ENCODE peak calls at places on chromosomes 7 and 10, in six cellular contexts. One of them, this sample, is unnamed.

GRCh38 chr7:94882891-94883290 is 24.5 kb upstream of the PPP1R9A start:
- DNase-seq in H1: no peak
- DNase-seq in H9: no peak
- DNase-seq in IMR-90: no peak
- DNase-seq in neuronal stem cell: no peak
- DNase-seq in mesenchymal stem cell: no peak
- DNase-seq in this sample: no peak

GRCh38 chr7:40839881-40840280 is 705.1 kb downstream of the SUGCT start:
- DNase-seq in IMR-90: peak; percentile 14
- DNase-seq in H1: no peak
- DNase-seq in mesenchymal stem cell: no peak
- DNase-seq in neuronal stem cell: no peak
- DNase-seq in H9: no peak
- DNase-seq in this sample: peak; percentile 57

GRCh38 chr7:102331536-102332275 is 24.5 kb downstream of the SPDYE6 start:
- DNase-seq in IMR-90: no peak
- DNase-seq in neuronal stem cell: no peak
- DNase-seq in H9: peak; percentile 50
- DNase-seq in H1: peak; percentile 46
- DNase-seq in mesenchymal stem cell: no peak
- DNase-seq in this sample: peak; percentile 37

GRCh38 chr7:49479421-49479820 is 294.0 kb upstream of the VWC2 start:
- DNase-seq in neuronal stem cell: no peak
- DNase-seq in H1: no peak
- DNase-seq in IMR-90: no peak
- DNase-seq in mesenchymal stem cell: no peak
- DNase-seq in H9: no peak
- DNase-seq in this sample: no peak

GRCh38 chr7:144513332-144513731 is 109.8 kb upstream of the NOBOX start:
- DNase-seq in neuronal stem cell: peak; percentile 23
- DNase-seq in H9: no peak
- DNase-seq in mesenchymal stem cell: no peak
- DNase-seq in H1: no peak
- DNase-seq in IMR-90: no peak
- DNase-seq in this sample: peak; percentile 41

GRCh38 chr7:48875300-48875916 is 48.9 kb upstream of the CDC14C start:
- DNase-seq in mesenchymal stem cell: no peak
- DNase-seq in H1: peak; percentile 56
- DNase-seq in IMR-90: no peak
- DNase-seq in H9: peak; percentile 73
- DNase-seq in neuronal stem cell: peak; percentile 39
- DNase-seq in this sample: peak; percentile 80

GRCh38 chr10:95693331-95693667 is 428 bp downstream of the TCTN3 start:
- DNase-seq in H1: no peak
- DNase-seq in neuronal stem cell: peak; percentile 3
- DNase-seq in H9: no peak
- DNase-seq in IMR-90: peak; percentile 2
- DNase-seq in mesenchymal stem cell: peak; percentile 18
- DNase-seq in this sample: peak; percentile 29

GRCh38 chr7:159097661-159098423 is 46.8 kb downstream of the VIPR2 start:
- DNase-seq in neuronal stem cell: peak; percentile 24
- DNase-seq in H9: peak; percentile 18
- DNase-seq in H1: peak; percentile 42
- DNase-seq in IMR-90: no peak
- DNase-seq in mesenchymal stem cell: no peak
- DNase-seq in this sample: no peak

GRCh38 chr10:33126118-33126517 is 168.1 kb upstream of the ITGB1 start:
- DNase-seq in H9: no peak
- DNase-seq in mesenchymal stem cell: peak; percentile 46
- DNase-seq in H1: no peak
- DNase-seq in IMR-90: peak; percentile 64
- DNase-seq in neuronal stem cell: no peak
- DNase-seq in this sample: peak; percentile 54

GRCh38 chr7:80623465-80624252 is 14.8 kb upstream of the CD36 start:
- DNase-seq in neuronal stem cell: peak; percentile 18
- DNase-seq in mesenchymal stem cell: no peak
- DNase-seq in H9: no peak
- DNase-seq in H1: no peak
- DNase-seq in IMR-90: no peak
- DNase-seq in this sample: peak; percentile 27

GRCh38 chr10:89549510-89549909 is 14.1 kb upstream of the SLC16A12 start:
- DNase-seq in neuronal stem cell: no peak
- DNase-seq in H1: no peak
- DNase-seq in H9: no peak
- DNase-seq in IMR-90: no peak
- DNase-seq in mesenchymal stem cell: no peak
- DNase-seq in this sample: no peak

GRCh38 chr7:101935521-101936141 is 118.2 kb downstream of the CUX1 start:
- DNase-seq in H1: peak; percentile 54
- DNase-seq in H9: no peak
- DNase-seq in IMR-90: no peak
- DNase-seq in mesenchymal stem cell: no peak
- DNase-seq in neuronal stem cell: no peak
- DNase-seq in this sample: no peak

GRCh38 chr10:112202076-112202475 is 18.5 kb upstream of the GPAM start:
- DNase-seq in H9: no peak
- DNase-seq in neuronal stem cell: no peak
- DNase-seq in mesenchymal stem cell: no peak
- DNase-seq in H1: no peak
- DNase-seq in IMR-90: no peak
- DNase-seq in this sample: no peak

GRCh38 chr7:143042159-143042820 is 9.9 kb upstream of the OR6V1 start:
- DNase-seq in H9: no peak
- DNase-seq in IMR-90: no peak
- DNase-seq in neuronal stem cell: peak; percentile 32
- DNase-seq in H1: no peak
- DNase-seq in mesenchymal stem cell: no peak
- DNase-seq in this sample: peak; percentile 73

GRCh38 chr10:8389630-8390029 is 335.1 kb downstream of the GATA3 start:
- DNase-seq in H1: no peak
- DNase-seq in neuronal stem cell: no peak
- DNase-seq in mesenchymal stem cell: no peak
- DNase-seq in IMR-90: no peak
- DNase-seq in H9: no peak
- DNase-seq in this sample: no peak

GRCh38 chr10:97597778-97598177 is 8.3 kb downstream of the C10orf62 start:
- DNase-seq in neuronal stem cell: no peak
- DNase-seq in mesenchymal stem cell: no peak
- DNase-seq in H9: no peak
- DNase-seq in H1: no peak
- DNase-seq in IMR-90: no peak
- DNase-seq in this sample: no peak

GRCh38 chr7:3916146-3916545 is 615.1 kb downstream of the SDK1 start:
- DNase-seq in mesenchymal stem cell: peak; percentile 79
- DNase-seq in IMR-90: peak; percentile 62
- DNase-seq in neuronal stem cell: no peak
- DNase-seq in H1: no peak
- DNase-seq in H9: no peak
- DNase-seq in this sample: no peak

GRCh38 chr10:16787361-16787791 is 29.8 kb downstream of the RSU1 start:
- DNase-seq in H9: no peak
- DNase-seq in neuronal stem cell: no peak
- DNase-seq in H1: no peak
- DNase-seq in IMR-90: no peak
- DNase-seq in mesenchymal stem cell: no peak
- DNase-seq in this sample: no peak

GRCh38 chr10:14360515-14360914 is 29.8 kb upstream of the FRMD4A start:
- DNase-seq in IMR-90: no peak
- DNase-seq in mesenchymal stem cell: no peak
- DNase-seq in neuronal stem cell: no peak
- DNase-seq in H9: no peak
- DNase-seq in H1: no peak
- DNase-seq in this sample: no peak

GRCh38 chr7:44087914-44088838 is 5.8 kb upstream of the POLM start:
- DNase-seq in mesenchymal stem cell: no peak
- DNase-seq in H1: no peak
- DNase-seq in H9: no peak
- DNase-seq in neuronal stem cell: no peak
- DNase-seq in IMR-90: peak; percentile 81
- DNase-seq in this sample: no peak

GRCh38 chr10:54837479-54837878 is 36.4 kb upstream of the PCDH15 start:
- DNase-seq in neuronal stem cell: no peak
- DNase-seq in IMR-90: no peak
- DNase-seq in mesenchymal stem cell: no peak
- DNase-seq in H1: no peak
- DNase-seq in H9: no peak
- DNase-seq in this sample: no peak

GRCh38 chr10:70551971-70552422 is 50.5 kb downstream of the PRF1 start:
- DNase-seq in H9: no peak
- DNase-seq in mesenchymal stem cell: peak; percentile 84
- DNase-seq in H1: no peak
- DNase-seq in IMR-90: peak; percentile 94
- DNase-seq in neuronal stem cell: no peak
- DNase-seq in this sample: peak; percentile 37

GRCh38 chr7:134795231-134795630 is 15.8 kb downstream of the CALD1 start:
- DNase-seq in H9: no peak
- DNase-seq in H1: no peak
- DNase-seq in IMR-90: no peak
- DNase-seq in neuronal stem cell: no peak
- DNase-seq in mesenchymal stem cell: no peak
- DNase-seq in this sample: no peak

GRCh38 chr7:45713669-45714520 is 139.7 kb downstream of the ADCY1 start:
- DNase-seq in H9: peak; percentile 19
- DNase-seq in IMR-90: no peak
- DNase-seq in mesenchymal stem cell: no peak
- DNase-seq in neuronal stem cell: no peak
- DNase-seq in H1: no peak
- DNase-seq in this sample: no peak

GRCh38 chr7:66152538-66153191 is 38.0 kb downstream of the CRCP start:
- DNase-seq in IMR-90: peak; percentile 34
- DNase-seq in neuronal stem cell: peak; percentile 14
- DNase-seq in H9: peak; percentile 74
- DNase-seq in H1: peak; percentile 49
- DNase-seq in mesenchymal stem cell: peak; percentile 68
- DNase-seq in this sample: peak; percentile 22

GRCh38 chr7:137513091-137513490 is 169.6 kb upstream of the PTN start:
- DNase-seq in mesenchymal stem cell: no peak
- DNase-seq in neuronal stem cell: no peak
- DNase-seq in H1: no peak
- DNase-seq in H9: no peak
- DNase-seq in IMR-90: no peak
- DNase-seq in this sample: no peak

GRCh38 chr10:129035052-129035805 is 431.8 kb upstream of the MGMT start:
- DNase-seq in mesenchymal stem cell: no peak
- DNase-seq in H9: no peak
- DNase-seq in IMR-90: no peak
- DNase-seq in H1: no peak
- DNase-seq in neuronal stem cell: no peak
- DNase-seq in this sample: no peak

DNA sequence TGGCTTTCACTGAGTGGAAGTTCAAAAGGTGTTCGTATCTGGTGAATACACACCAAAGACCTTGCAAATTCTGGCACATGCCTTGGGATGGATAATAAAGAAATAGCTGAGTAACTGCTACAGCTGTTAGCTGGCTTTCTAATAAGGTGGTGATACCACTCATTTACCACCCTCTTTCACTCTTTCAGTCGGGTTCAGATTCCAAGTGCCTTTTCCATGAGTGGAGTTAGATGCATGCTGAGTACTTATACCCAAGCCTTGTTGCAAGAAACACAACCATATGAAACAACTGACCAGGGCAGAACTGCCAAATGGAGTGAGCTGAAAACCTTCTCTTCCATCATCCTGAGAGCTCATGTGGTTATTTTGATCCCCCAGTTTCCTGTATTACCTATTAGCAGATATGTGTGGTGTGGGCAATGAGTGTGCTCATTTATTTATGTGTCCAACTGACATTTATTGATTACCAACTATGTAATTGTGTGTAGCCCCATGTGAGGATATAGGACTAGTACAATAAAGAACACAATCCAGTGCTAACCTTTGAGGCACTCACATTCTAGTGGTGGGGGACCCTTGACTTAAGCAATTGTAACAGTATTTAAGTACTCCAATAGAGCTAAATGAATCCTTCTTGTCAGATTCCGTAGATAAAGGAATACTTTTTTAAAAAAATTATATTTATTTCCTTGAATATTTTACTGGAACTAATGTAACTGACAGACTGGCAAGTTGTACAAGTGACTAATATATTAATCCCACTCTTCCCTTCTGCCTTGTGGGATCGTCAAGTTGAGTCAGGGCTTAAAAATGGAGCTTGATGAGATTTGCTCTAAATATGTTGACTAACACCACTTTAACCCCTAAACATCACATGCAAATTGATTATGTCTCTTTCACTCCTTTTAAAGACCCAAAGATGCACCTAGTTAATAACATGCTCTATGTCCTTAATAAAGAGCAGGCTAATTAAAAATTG is 124.7 kb downstream of the ARID5B start:
- DNase-seq in H1: no peak
- DNase-seq in IMR-90: peak; percentile 75
- DNase-seq in mesenchymal stem cell: peak; percentile 82
- DNase-seq in neuronal stem cell: no peak
- DNase-seq in H9: no peak
- DNase-seq in this sample: no peak
- H3K23ac ChIP-seq in H1: no peak overlapping the region
- H3K23ac ChIP-seq in IMR-90: peak overlapping the region; percentile 76
- H3K23ac ChIP-seq in mesenchymal stem cell: no peak overlapping the region
- H3K23ac ChIP-seq in neuronal stem cell: no peak overlapping the region
- H3K23ac ChIP-seq in H9: no peak overlapping the region
- H3K23ac ChIP-seq in this sample: no peak overlapping the region

DNA sequence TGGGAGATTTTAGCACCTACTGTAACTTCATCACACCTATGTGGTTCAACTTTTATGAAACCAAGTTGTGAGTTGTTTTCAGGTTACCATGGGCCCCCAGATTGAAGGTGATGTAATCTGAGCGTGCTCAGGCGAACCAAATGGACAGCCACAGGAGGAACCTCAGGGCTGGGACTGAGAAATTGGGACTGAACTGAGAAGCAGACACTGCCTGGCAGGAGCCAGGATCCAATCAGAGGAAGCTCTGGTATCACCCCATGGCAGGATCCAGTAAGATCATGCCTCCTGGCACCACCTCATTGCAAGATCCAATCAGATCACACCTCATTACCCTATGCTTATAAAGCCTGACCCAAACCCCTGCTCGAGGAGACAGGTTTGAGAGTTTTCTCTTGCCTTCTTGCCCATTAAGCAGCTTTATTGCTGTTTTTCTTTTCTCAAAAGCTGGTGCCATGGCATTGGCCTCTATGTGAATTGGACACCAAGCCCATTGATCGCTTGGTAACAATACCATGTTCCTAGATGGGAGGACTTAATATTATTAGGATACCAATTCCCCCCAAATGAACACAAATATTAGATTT is 43.2 kb upstream of the GDF10 start:
- DNase-seq in H9: no peak
- DNase-seq in neuronal stem cell: no peak
- DNase-seq in H1: peak; percentile 23
- DNase-seq in IMR-90: no peak
- DNase-seq in mesenchymal stem cell: no peak
- DNase-seq in this sample: peak; percentile 89
- H3K4me1 ChIP-seq in H9: no peaks in the 10 kb centered on the region
- H3K4me1 ChIP-seq in neuronal stem cell: peaks cover 8% of the 10 kb centered on the region
- H3K4me1 ChIP-seq in H1: no peaks in the 10 kb centered on the region
- H3K4me1 ChIP-seq in IMR-90: peaks cover 5% of the 10 kb centered on the region
- H3K4me1 ChIP-seq in mesenchymal stem cell: peaks cover 20% of the 10 kb centered on the region
- H3K4me1 ChIP-seq in this sample: no peaks in the 10 kb centered on the region

GRCh38 chr7:130689683-130690082 is 3.3 kb upstream of the TSGA13 start:
- DNase-seq in IMR-90: no peak
- DNase-seq in neuronal stem cell: no peak
- DNase-seq in H1: no peak
- DNase-seq in mesenchymal stem cell: no peak
- DNase-seq in H9: no peak
- DNase-seq in this sample: peak; percentile 16
- H3K23ac ChIP-seq in IMR-90: no peak overlapping the region
- H3K23ac ChIP-seq in neuronal stem cell: no peak overlapping the region
- H3K23ac ChIP-seq in H1: no peak overlapping the region
- H3K23ac ChIP-seq in mesenchymal stem cell: no peak overlapping the region
- H3K23ac ChIP-seq in H9: no peak overlapping the region
- H3K23ac ChIP-seq in this sample: no peak overlapping the region

GRCh38 chr7:883029-884021 is 7.0 kb downstream of the GET4 start:
- DNase-seq in IMR-90: no peak
- DNase-seq in mesenchymal stem cell: no peak
- DNase-seq in H1: no peak
- DNase-seq in neuronal stem cell: no peak
- DNase-seq in H9: no peak
- DNase-seq in this sample: no peak
- H3K4me1 ChIP-seq in IMR-90: no peaks in the 10 kb centered on the region
- H3K4me1 ChIP-seq in mesenchymal stem cell: peaks cover 26% of the 10 kb centered on the region
- H3K4me1 ChIP-seq in H1: no peaks in the 10 kb centered on the region
- H3K4me1 ChIP-seq in neuronal stem cell: peaks cover 1% of the 10 kb centered on the region
- H3K4me1 ChIP-seq in H9: no peaks in the 10 kb centered on the region
- H3K4me1 ChIP-seq in this sample: no peaks in the 10 kb centered on the region

This sample was measured in mesendoderm.